ENCODE peak calls at places on chromosomes 3 and 15, in six cellular contexts. G is PC-9, D is OCI-LY7, C is GM10248, W is omental fat pad, K is AG09319. T is an unnamed sample.

GRCh38 chr3:184716652-184717607 is 5.1 kb upstream of the MAGEF1 start:
- DNase-seq in G (peak), D (no peak), C (no peak), W (no peak), K (no peak), T (peak)

GRCh38 chr15:39472661-39473657 is 107.9 kb upstream of the THBS1 start:
- DNase-seq in G (no peak), D (no peak), C (no peak), W (peak), K (peak), T (no peak)

GRCh38 chr3:179560791-179561190 is 1.9 kb upstream of the ACTL6A start:
- DNase-seq in G (no peak), D (no peak), C (no peak), W (no peak), K (no peak), T (no peak)

GRCh38 chr3:126211569-126211968 is 31.2 kb upstream of the ALDH1L1 start:
- DNase-seq in G (peak), D (no peak), C (no peak), W (no peak), K (no peak), T (no peak)

GRCh38 chr15:40425681-40426080 is 15.1 kb upstream of the BAHD1 start:
- DNase-seq in G (no peak), D (no peak), C (no peak), W (no peak), K (no peak), T (no peak)

GRCh38 chr15:51281368-51281967 is 56.9 kb downstream of the CYP19A1 start:
- DNase-seq in G (no peak), D (peak), C (peak), W (no peak), K (peak), T (peak)

GRCh38 chr15:67241132-67241855 is 13.2 kb downstream of the AAGAB start:
- DNase-seq in G (no peak), D (peak), C (peak), W (no peak), K (no peak), T (peak)

GRCh38 chr15:62459875-62460274 is 294.8 kb upstream of the C2CD4B start:
- DNase-seq in G (no peak), D (no peak), C (no peak), W (no peak), K (no peak), T (no peak)

GRCh38 chr3:43206632-43207031 is 79.7 kb upstream of the SNRK start:
- DNase-seq in G (no peak), D (no peak), C (no peak), W (no peak), K (no peak), T (no peak)

GRCh38 chr15:74349241-74349766 is 18.1 kb downstream of the CYP11A1 start:
- DNase-seq in G (no peak), D (no peak), C (no peak), W (no peak), K (no peak), T (no peak)

GRCh38 chr15:65558997-65559760 is 28.9 kb downstream of the HACD3 start:
- DNase-seq in G (no peak), D (no peak), C (no peak), W (no peak), K (no peak), T (no peak)
- TF ChIP-seq CTCF in G (no peak), D (no peak), C (no peak), W (no peak), K (no peak), T (no peak)

GRCh38 chr3:169813757-169814517 is 1.2 kb upstream of the LRRC34 start:
- DNase-seq in G (peak), D (peak), C (peak), W (no peak), K (no peak), T (peak)
- TF ChIP-seq CTCF in G (peak), D (peak), C (peak), W (no peak), K (peak), T (peak)

GRCh38 chr3:176663376-176663775 is 533.9 kb downstream of the TBL1XR1 start:
- DNase-seq in G (no peak), D (no peak), C (no peak), W (no peak), K (no peak), T (no peak)

GRCh38 chr3:176661432-176661964 is 535.8 kb downstream of the TBL1XR1 start:
- DNase-seq in G (no peak), D (no peak), C (no peak), W (no peak), K (no peak), T (no peak)

DNA sequence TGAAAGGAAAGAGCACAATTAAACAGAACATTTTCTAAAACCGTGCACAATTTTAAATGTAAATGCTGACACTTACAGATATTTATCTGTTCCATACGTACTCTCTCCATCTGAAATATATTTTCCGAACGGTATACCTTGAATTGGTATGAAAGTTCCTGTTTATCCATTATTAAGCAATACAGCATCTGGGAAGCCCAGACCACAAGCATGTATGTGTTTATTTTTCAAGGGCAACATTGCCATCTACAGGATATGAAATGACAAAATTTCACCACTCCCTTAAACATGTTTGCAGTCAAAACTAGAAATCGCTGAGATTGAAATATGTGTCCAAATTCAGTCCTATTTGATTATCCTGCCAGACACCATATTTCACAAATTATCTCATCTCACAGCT is 533.5 kb downstream of the TBL1XR1 start:
- DNase-seq in G (peak), D (peak), C (no peak), W (no peak), K (peak), T (peak)
- TF ChIP-seq CTCF in G (peak), D (peak), C (no peak), W (no peak), K (peak), T (no peak)

DNA sequence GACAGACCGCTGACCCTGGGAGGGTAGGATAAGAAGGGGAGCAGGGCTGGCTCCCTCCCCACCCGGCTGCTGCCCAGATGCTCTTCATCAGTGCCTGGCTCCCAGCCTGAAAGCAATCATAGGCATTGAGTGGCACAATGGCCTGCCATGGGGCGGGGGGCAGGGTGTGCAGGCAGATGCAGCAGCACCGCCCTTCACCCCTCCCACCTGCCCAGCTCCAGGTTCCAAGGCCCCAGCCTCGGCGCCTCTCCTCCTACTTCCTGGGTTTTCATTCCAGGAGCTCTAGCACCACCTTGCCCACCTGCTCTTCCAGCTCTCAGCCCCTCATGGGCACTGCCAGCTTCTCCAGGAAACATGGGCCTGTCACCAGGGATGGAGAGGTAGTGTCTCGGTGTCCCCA is 101.7 kb downstream of the MEGF11 start:
- DNase-seq in G (no peak), D (no peak), C (no peak), W (no peak), K (no peak), T (no peak)
- TF ChIP-seq CTCF in G (no peak), D (no peak), C (no peak), W (no peak), K (no peak), T (no peak)

DNA sequence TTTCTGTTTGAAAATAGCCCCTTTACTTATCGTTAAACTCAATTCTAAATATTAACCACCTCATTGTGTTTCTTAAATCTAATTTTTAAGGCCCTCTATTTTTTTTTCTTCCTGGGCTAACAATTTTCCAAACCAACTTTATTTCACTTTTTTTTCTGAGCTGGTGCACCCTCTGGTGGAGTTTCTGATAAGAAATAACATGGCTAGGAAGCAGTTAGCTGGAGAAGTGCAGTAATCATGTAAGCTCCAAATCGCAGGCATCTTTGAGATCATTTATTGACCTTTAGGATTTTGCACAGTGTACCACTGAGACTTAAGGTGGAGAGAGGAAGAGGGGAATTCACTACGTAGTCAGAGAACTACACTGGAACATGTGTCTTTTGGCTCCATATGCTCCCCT is 6.4 kb downstream of the TMEM207 start:
- DNase-seq in G (no peak), D (no peak), C (no peak), W (no peak), K (no peak), T (no peak)
- TF ChIP-seq CTCF in G (peak), D (peak), C (no peak), W (no peak), K (peak), T (peak)

GRCh38 chr3:63661242-63661641 is 8.8 kb downstream of the SNTN start:
- DNase-seq in G (no peak), D (peak), C (no peak), W (no peak), K (no peak), T (no peak)
- TF ChIP-seq CTCF in G (no peak), D (peak), C (no peak), W (no peak), K (peak), T (no peak)

GRCh38 chr3:38580450-38581382 is 68.8 kb downstream of the SCN5A start:
- DNase-seq in G (no peak), D (no peak), C (no peak), W (no peak), K (no peak), T (no peak)

GRCh38 chr3:38578081-38578475 is 71.4 kb downstream of the SCN5A start:
- DNase-seq in G (no peak), D (no peak), C (no peak), W (no peak), K (no peak), T (no peak)

GRCh38 chr3:38578551-38578950 is 70.9 kb downstream of the SCN5A start:
- DNase-seq in G (no peak), D (no peak), C (no peak), W (no peak), K (no peak), T (no peak)

GRCh38 chr3:38579551-38580449 is 69.7 kb downstream of the SCN5A start:
- DNase-seq in G (no peak), D (peak), C (peak), W (no peak), K (no peak), T (no peak)

DNA sequence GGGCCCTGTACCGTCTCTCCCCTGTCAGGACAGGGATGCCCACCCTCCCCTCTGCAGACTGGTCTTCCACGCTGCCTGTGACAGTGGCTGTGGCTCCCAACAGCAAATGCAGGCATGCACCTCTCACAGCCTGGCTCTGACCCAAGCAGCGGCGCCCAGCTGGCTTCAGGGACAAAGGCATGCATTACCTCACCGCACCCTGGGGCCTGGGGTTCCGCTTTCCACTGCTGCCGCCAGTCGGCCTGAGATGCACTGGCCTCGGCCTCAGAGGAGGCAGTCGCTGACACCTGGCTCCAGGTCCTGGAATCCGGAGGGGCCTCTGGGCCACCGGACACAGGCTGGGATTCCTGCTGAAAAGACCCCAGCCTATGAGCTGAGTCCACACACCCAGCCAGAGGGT is 70.3 kb downstream of the SCN5A start:
- DNase-seq in G (no peak), D (no peak), C (no peak), W (no peak), K (no peak), T (peak)
- TF ChIP-seq CTCF in G (no peak), D (no peak), C (no peak), W (no peak), K (no peak), T (peak)

DNA sequence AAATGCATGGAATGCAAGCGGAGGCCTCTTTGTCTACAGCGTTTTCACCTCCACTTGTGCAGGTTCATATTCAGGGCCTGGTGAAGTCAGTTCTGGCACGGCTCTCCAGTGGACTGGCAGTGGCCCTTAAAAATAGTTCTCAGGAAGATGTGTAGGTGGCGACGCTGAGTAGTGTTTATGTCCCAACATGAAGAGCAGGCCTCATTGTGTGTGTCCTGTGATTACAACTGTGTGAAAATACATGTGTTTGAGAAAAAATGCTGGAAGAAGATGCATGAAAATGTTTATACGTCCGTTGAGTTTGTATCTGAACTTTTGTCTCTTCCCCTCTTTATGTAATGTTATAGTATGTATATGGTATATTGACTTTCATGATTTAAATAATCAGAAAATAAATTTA is 7.2 kb downstream of the LIPC start:
- DNase-seq in G (peak), D (peak), C (peak), W (no peak), K (no peak), T (peak)
- TF ChIP-seq CTCF in G (peak), D (peak), C (peak), W (no peak), K (peak), T (peak)

GRCh38 chr3:40848411-40848810 is 323.7 kb downstream of the ZNF621 start:
- DNase-seq in G (no peak), D (no peak), C (no peak), W (no peak), K (no peak), T (no peak)

GRCh38 chr3:40845447-40845846 is 320.7 kb downstream of the ZNF621 start:
- DNase-seq in G (no peak), D (no peak), C (no peak), W (no peak), K (no peak), T (no peak)

GRCh38 chr3:40846466-40846865 is 321.7 kb downstream of the ZNF621 start:
- DNase-seq in G (no peak), D (no peak), C (no peak), W (no peak), K (no peak), T (no peak)

GRCh38 chr3:40845916-40846315 is 321.2 kb downstream of the ZNF621 start:
- DNase-seq in G (no peak), D (no peak), C (no peak), W (no peak), K (no peak), T (no peak)

GRCh38 chr3:40847571-40847992 is 322.8 kb downstream of the ZNF621 start:
- DNase-seq in G (no peak), D (no peak), C (no peak), W (no peak), K (no peak), T (peak)
- TF ChIP-seq CTCF in G (no peak), D (no peak), C (no peak), W (no peak), K (no peak), T (peak)

DNA sequence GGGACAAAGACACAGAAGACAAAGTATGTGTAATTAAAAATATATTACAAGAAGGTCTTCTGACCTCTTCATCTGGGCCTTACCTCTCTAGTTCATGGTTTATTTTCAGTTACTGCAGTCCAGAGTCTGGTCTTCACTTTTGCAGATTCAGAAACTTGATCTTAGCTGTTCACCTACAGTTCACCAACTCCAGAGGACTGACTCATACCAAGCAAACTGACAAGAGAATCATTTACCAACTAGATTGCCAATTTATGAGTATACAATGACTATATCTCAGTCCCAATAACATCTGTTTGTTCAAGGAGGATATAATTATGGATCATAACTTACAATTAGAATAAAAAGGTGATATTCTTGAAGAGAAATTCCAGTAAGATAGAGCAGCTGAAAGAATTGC is 9.0 kb downstream of the P2RY1 start:
- DNase-seq in G (no peak), D (no peak), C (no peak), W (no peak), K (no peak), T (peak)
- TF ChIP-seq CTCF in G (no peak), D (no peak), C (no peak), W (no peak), K (no peak), T (no peak)